ENCODE peak calls at places on chromosomes 3 and 15, in six cellular contexts. C, U, E, M, X and W are unnamed samples.

GRCh38 chr15:83698294-83698693 is 44.4 kb downstream of the ADAMTSL3 start:
- DNase-seq in C (no peak), U (no peak), E (no peak), M (no peak), X (no peak), W (no peak)

GRCh38 chr3:184003187-184003967 is 14.3 kb downstream of the ABCC5 start:
- DNase-seq in C (no peak), U (no peak), E (no peak), M (no peak), X (no peak), W (no peak)

GRCh38 chr3:152048826-152049225 is 175.4 kb downstream of the SUCNR1 start:
- DNase-seq in C (no peak), U (no peak), E (no peak), M (no peak), X (no peak), W (no peak)

GRCh38 chr3:100289339-100289738 is 28.5 kb downstream of the TBC1D23 start:
- DNase-seq in C (no peak), U (peak; percentile 55), E (no peak), M (no peak), X (no peak), W (no peak)

GRCh38 chr3:52086461-52086860 is 30.1 kb upstream of the DUSP7 start:
- DNase-seq in C (no peak), U (no peak), E (no peak), M (no peak), X (no peak), W (no peak)

GRCh38 chr3:44887101-44887500 is 12.7 kb downstream of the TGM4 start:
- DNase-seq in C (no peak), U (no peak), E (no peak), M (no peak), X (no peak), W (no peak)

GRCh38 chr15:25684521-25685215 is 178.5 kb downstream of the ATP10A start:
- DNase-seq in C (no peak), U (no peak), E (no peak), M (no peak), X (no peak), W (no peak)

GRCh38 chr15:95327661-95328060 is 1002.8 kb upstream of the NR2F2 start:
- DNase-seq in C (no peak), U (no peak), E (no peak), M (no peak), X (no peak), W (no peak)

GRCh38 chr15:74826372-74826819 is at the start of gene CPLX3:
- DNase-seq in C (peak; percentile 62), U (peak; percentile 87), E (no peak), M (no peak), X (no peak), W (no peak)

GRCh38 chr3:188053710-188054379 is 100.1 kb upstream of the LPP start:
- DNase-seq in C (no peak), U (no peak), E (no peak), M (no peak), X (no peak), W (no peak)

GRCh38 chr15:61131598-61131954 is 97.5 kb downstream of the RORA start:
- DNase-seq in C (no peak), U (no peak), E (no peak), M (no peak), X (no peak), W (no peak)

GRCh38 chr15:78093242-78094020 is 1.1 kb downstream of the SH2D7 start:
- DNase-seq in C (no peak), U (no peak), E (no peak), M (no peak), X (no peak), W (no peak)

GRCh38 chr3:168988867-168989266 is 674.6 kb downstream of the MECOM start:
- DNase-seq in C (no peak), U (no peak), E (no peak), M (no peak), X (peak; percentile 79), W (no peak)

GRCh38 chr3:141050576-141050912 is 603 bp upstream of the SPSB4 start:
- DNase-seq in C (no peak), U (no peak), E (no peak), M (no peak), X (no peak), W (no peak)

GRCh38 chr3:126986001-126986400 is 3.1 kb downstream of the PLXNA1 start:
- DNase-seq in C (peak; percentile 82), U (peak; percentile 59), E (no peak), M (no peak), X (no peak), W (no peak)

GRCh38 chr15:100601158-100601557 is 826 bp downstream of the LINS1 start:
- DNase-seq in C (no peak), U (peak; percentile 21), E (no peak), M (no peak), X (no peak), W (no peak)

GRCh38 chr3:170222647-170223541 is 670 bp downstream of the PRKCI start:
- DNase-seq in C (peak; percentile 72), U (peak; percentile 76), E (no peak), M (no peak), X (peak; percentile 12), W (no peak)

GRCh38 chr3:122325769-122326168 is 721 bp downstream of the CSTA start:
- DNase-seq in C (no peak), U (no peak), E (no peak), M (no peak), X (no peak), W (no peak)

GRCh38 chr3:174363256-174363655 is 495.9 kb upstream of the NAALADL2 start:
- DNase-seq in C (no peak), U (no peak), E (no peak), M (no peak), X (no peak), W (no peak)

GRCh38 chr15:65343374-65343981 is 34.3 kb downstream of the IGDCC3 start:
- DNase-seq in C (no peak), U (no peak), E (no peak), M (no peak), X (no peak), W (no peak)

GRCh38 chr15:34709866-34710265 is 44.9 kb downstream of the GJD2 start:
- DNase-seq in C (no peak), U (no peak), E (no peak), M (no peak), X (no peak), W (no peak)

GRCh38 chr3:108153451-108153981 is 62.7 kb upstream of the CD47 start:
- DNase-seq in C (peak; percentile 17), U (peak; percentile 14), E (peak; percentile 29), M (no peak), X (peak; percentile 37), W (peak; percentile 62)

GRCh38 chr15:52326758-52327157 is 31.2 kb upstream of the MYO5C start:
- DNase-seq in C (no peak), U (no peak), E (no peak), M (no peak), X (no peak), W (no peak)

GRCh38 chr15:83210619-83211018 is 3.0 kb upstream of the HDGFL3 start:
- DNase-seq in C (peak; percentile 83), U (no peak), E (no peak), M (no peak), X (no peak), W (no peak)

GRCh38 chr15:85029221-85029620 is 47.6 kb downstream of the PDE8A start:
- DNase-seq in C (no peak), U (no peak), E (no peak), M (no peak), X (no peak), W (no peak)
- TF ChIP-seq CTCF in C (no peak), U (no peak), E (no peak), M (no peak), X (no peak), W (no peak)

DNA sequence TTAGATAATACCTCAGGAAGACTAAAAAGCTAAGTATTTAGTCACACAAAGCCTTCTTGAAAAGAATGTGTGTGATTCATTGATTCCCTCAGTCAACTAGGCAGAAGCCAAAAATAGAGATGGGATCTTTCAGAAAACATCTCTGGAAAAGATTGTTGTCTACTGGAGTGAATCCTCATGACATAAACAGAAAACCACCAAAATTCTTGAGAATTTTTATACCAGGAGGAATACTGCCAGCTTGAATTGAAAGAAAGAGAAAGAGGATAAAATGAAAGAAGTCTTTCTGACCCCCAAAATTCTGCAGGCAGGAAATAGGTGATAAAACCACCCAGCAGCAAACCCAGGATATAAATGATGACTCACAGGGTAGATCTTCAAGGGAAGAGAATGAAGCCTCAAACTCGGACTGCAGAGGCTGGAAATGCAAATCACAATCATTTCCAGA is 363.1 kb upstream of the PLSCR5 start:
- DNase-seq in C (no peak), U (no peak), E (peak; percentile 5), M (no peak), X (no peak), W (peak; percentile 57)
- TF ChIP-seq SIN3A in C (no peak), U (no peak), E (no peak), M (no peak), X (no peak), W (no peak)

GRCh38 chr15:56736308-56736707 is 3.0 kb upstream of the ZNF280D start:
- DNase-seq in C (no peak), U (peak; percentile 30), E (no peak), M (no peak), X (peak; percentile 31), W (no peak)
- TF ChIP-seq CTCF in C (no peak), U (no peak), E (no peak), M (no peak), X (no peak), W (no peak)

DNA sequence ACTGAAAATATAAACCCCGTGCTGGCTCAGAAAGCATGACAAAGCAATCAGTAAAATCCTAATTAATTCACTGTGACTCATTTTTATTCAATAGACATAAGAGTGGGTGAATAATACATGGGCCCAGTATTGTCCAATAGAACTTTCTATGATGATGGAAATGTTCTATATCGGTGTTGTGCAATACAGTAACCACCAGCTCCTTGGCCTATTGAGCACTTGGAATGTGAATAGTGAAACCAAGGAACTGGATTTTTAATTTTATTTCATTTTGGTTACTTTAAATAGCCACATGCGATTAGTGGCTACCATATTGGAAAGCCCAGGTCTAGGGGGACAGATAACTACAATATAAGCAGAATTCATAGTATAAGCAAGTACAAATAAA is 69.8 kb upstream of the PPP2R3A start:
- DNase-seq in C (no peak), U (no peak), E (no peak), M (no peak), X (no peak), W (no peak)
- TF ChIP-seq SIN3A in C (no peak), U (no peak), E (no peak), M (no peak), X (no peak), W (no peak)